ENCODE peak calls at places on chromosomes 5 and 9, in six cellular contexts. C is astrocyte, B is IMR-90, Q is neuronal stem cell, L is fibroblast of lung, O is OCI-LY7. S is an unnamed sample. For H3K4me1, the result is how much of the 10 kb centered on the place peaks cover.

GRCh38 chr5:171309526-171310333 is 682 bp downstream of the TLX3 start:
- DNase-seq in C (no peak), B (no peak), Q (no peak), L (no peak), O (no peak), S (no peak)

GRCh38 chr5:6707852-6708251 is 5.4 kb upstream of the TENT4A start:
- DNase-seq in C (no peak), B (no peak), Q (no peak), L (no peak), O (peak), S (no peak)

GRCh38 chr9:95815153-95815552 is 60.3 kb upstream of the ERCC6L2 start:
- DNase-seq in C (peak), B (peak), Q (no peak), L (peak), O (no peak), S (peak)

GRCh38 chr5:128213340-128213739 is 129.8 kb downstream of the SLC12A2 start:
- DNase-seq in C (peak), B (peak), Q (peak), L (peak), O (peak), S (peak)

GRCh38 chr5:93307557-93307956 is 273.5 kb downstream of the NR2F1-AS1 start:
- DNase-seq in C (peak), B (peak), Q (no peak), L (peak), O (no peak), S (no peak)

GRCh38 chr5:1390861-1391600 is 46.1 kb upstream of the CLPTM1L start:
- DNase-seq in C (no peak), B (no peak), Q (no peak), L (no peak), O (no peak), S (peak)

GRCh38 chr9:137064027-137064879 is 6.1 kb downstream of the SAPCD2 start:
- DNase-seq in C (no peak), B (no peak), Q (no peak), L (peak), O (peak), S (peak)

GRCh38 chr5:38948501-38948900 is 102.7 kb downstream of the OSMR start:
- DNase-seq in C (peak), B (peak), Q (no peak), L (peak), O (no peak), S (no peak)

GRCh38 chr9:18268381-18268780 is 205.6 kb upstream of the ADAMTSL1 start:
- DNase-seq in C (peak), B (peak), Q (peak), L (peak), O (no peak), S (peak)

GRCh38 chr9:129802833-129803678 is at the start of gene TOR1B:
- DNase-seq in C (peak), B (peak), Q (peak), L (peak), O (peak), S (peak)

GRCh38 chr9:89639367-89639795 is 34.6 kb downstream of the GADD45G start:
- DNase-seq in C (no peak), B (no peak), Q (no peak), L (no peak), O (no peak), S (peak)

GRCh38 chr5:142970440-142970788 is 200.2 kb downstream of the ARHGAP26 start:
- DNase-seq in C (no peak), B (no peak), Q (no peak), L (no peak), O (no peak), S (no peak)

GRCh38 chr9:126365780-126366179 is 39.2 kb downstream of the MVB12B start:
- DNase-seq in C (no peak), B (no peak), Q (no peak), L (no peak), O (no peak), S (no peak)

GRCh38 chr5:152546493-152546892 is 141.4 kb upstream of the NMUR2 start:
- DNase-seq in C (no peak), B (no peak), Q (no peak), L (no peak), O (no peak), S (no peak)

GRCh38 chr9:95505676-95506437 is 10.9 kb downstream of the PTCH1 start:
- DNase-seq in C (peak), B (peak), Q (peak), L (peak), O (peak), S (peak)

GRCh38 chr5:137828192-137828591 is 39.5 kb upstream of the MYOT start:
- DNase-seq in C (no peak), B (no peak), Q (no peak), L (no peak), O (no peak), S (no peak)

GRCh38 chr9:27505744-27506161 is 18.3 kb upstream of the IFNK start:
- DNase-seq in C (peak), B (no peak), Q (no peak), L (no peak), O (no peak), S (no peak)

GRCh38 chr9:13013976-13014375 is 239.2 kb downstream of the LURAP1L start:
- DNase-seq in C (peak), B (peak), Q (no peak), L (no peak), O (no peak), S (no peak)

GRCh38 chr5:82734291-82734690 is 342.9 kb downstream of the TMEM167A start:
- DNase-seq in C (no peak), B (no peak), Q (no peak), L (no peak), O (no peak), S (no peak)

GRCh38 chr9:115680226-115680625 is 473.4 kb upstream of the PAPPA start:
- DNase-seq in C (no peak), B (peak), Q (no peak), L (no peak), O (no peak), S (no peak)

GRCh38 chr9:21677834-21678233 is 124.6 kb upstream of the MTAP start:
- DNase-seq in C (peak), B (peak), Q (no peak), L (peak), O (no peak), S (no peak)

GRCh38 chr5:102922839-102923477 is 167.9 kb downstream of the PAM start:
- DNase-seq in C (peak), B (no peak), Q (no peak), L (peak), O (no peak), S (no peak)

GRCh38 chr9:114312513-114312875 is 10.4 kb upstream of the ORM1 start:
- DNase-seq in C (no peak), B (no peak), Q (no peak), L (no peak), O (no peak), S (no peak)

GRCh38 chr9:104808030-104808614 is 44.2 kb downstream of the NIPSNAP3B start:
- DNase-seq in C (peak), B (peak), Q (no peak), L (peak), O (no peak), S (no peak)

DNA sequence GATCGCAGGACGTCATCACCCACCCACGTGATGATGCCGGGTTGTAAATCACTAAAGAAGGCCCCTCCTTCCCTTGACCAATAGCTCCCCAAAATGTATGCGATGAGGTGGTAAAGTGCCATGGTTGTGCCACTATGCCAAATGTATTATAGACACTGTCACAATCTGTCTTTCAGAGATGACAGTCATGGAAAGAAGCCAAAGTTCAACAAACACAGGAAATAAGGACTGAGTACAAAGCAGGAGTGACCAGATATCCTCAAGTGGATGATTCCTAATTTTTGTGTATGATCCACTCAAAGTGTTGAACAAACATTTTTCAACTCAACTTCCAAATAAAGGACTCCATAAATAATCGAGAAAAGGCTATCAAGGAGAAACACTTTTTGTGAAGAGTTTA is 12.5 kb downstream of the GLIS3 start:
- DNase-seq in C (no peak), B (no peak), Q (no peak), L (no peak), O (no peak), S (no peak)
- H3K27ac ChIP-seq in C (no peak), B (no peak), Q (no peak), L (no peak), O (no peak), S (no peak)

DNA sequence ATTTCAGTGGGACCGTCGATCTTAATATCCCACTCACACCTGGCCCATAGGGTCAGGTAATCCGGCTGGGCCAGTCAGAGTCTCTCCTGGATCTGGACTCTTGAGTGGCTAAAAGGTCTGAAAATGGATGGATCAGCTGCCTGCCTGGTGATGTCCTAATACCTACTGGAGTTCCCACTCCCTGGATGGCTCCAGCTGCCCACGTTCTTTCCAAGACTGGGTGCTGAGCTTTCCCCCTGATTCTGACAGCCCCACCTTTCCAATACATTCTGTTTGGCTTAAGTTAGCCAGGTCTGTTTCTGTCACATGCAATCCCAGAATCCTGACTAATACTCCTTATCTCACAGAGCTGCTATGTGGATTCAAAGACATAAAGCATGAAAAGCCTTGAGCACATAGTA is 10.2 kb downstream of the SH3PXD2B start:
- DNase-seq in C (peak), B (peak), Q (no peak), L (peak), O (no peak), S (peak)
- H3K4me1 ChIP-seq in C (under half), B (under half), Q (under half), L (under half), O (under half), S (under half)

GRCh38 chr5:174559566-174560090 is 164.8 kb upstream of the MSX2 start:
- DNase-seq in C (no peak), B (no peak), Q (no peak), L (no peak), O (no peak), S (no peak)

GRCh38 chr5:174560861-174561260 is 163.5 kb upstream of the MSX2 start:
- DNase-seq in C (peak), B (peak), Q (no peak), L (no peak), O (no peak), S (no peak)

GRCh38 chr5:174567506-174568141 is 156.8 kb upstream of the MSX2 start:
- DNase-seq in C (no peak), B (no peak), Q (no peak), L (no peak), O (no peak), S (no peak)

GRCh38 chr5:174559141-174559540 is 165.2 kb upstream of the MSX2 start:
- DNase-seq in C (peak), B (peak), Q (no peak), L (no peak), O (no peak), S (no peak)

GRCh38 chr5:174563899-174564298 is 160.5 kb upstream of the MSX2 start:
- DNase-seq in C (no peak), B (peak), Q (no peak), L (no peak), O (no peak), S (no peak)
- H2AFZ ChIP-seq in C (no peak), B (peak), Q (no peak), L (no peak), O (no peak), S (no peak)

GRCh38 chr9:33782395-33783152 is 12.8 kb upstream of the PRSS3 start:
- DNase-seq in C (peak), B (peak), Q (no peak), L (peak), O (no peak), S (peak)
- H3K27ac ChIP-seq in C (no peak), B (no peak), Q (no peak), L (no peak), O (no peak), S (no peak)